ENCODE peak calls at places on chromosomes 3 and 15, in six cellular contexts. G, F, D, A, M and S are unnamed samples.

GRCh38 chr3:178947738-178948137 is 123.9 kb downstream of the ZMAT3 start:
- DNase-seq in G (no peak), F (no peak), D (no peak), A (peak; percentile 28), M (no peak), S (no peak)

GRCh38 chr15:97652700-97653167 is 307.8 kb upstream of the ARRDC4 start:
- DNase-seq in G (no peak), F (no peak), D (no peak), A (no peak), M (no peak), S (no peak)

GRCh38 chr15:85865070-85865684 is 70.5 kb upstream of the KLHL25 start:
- DNase-seq in G (no peak), F (no peak), D (peak; percentile 29), A (peak; percentile 57), M (peak; percentile 50), S (peak; percentile 19)

GRCh38 chr15:37001436-37001835 is 98.9 kb downstream of the MEIS2 start:
- DNase-seq in G (no peak), F (no peak), D (no peak), A (no peak), M (no peak), S (no peak)

GRCh38 chr3:23806322-23807160 is 786 bp downstream of the UBE2E1 start:
- DNase-seq in G (peak; percentile 28), F (peak; percentile 37), D (no peak), A (peak; percentile 31), M (no peak), S (peak; percentile 67)

GRCh38 chr15:88992912-88993376 is 79.8 kb upstream of the MFGE8 start:
- DNase-seq in G (no peak), F (no peak), D (no peak), A (no peak), M (no peak), S (no peak)

GRCh38 chr15:76340198-76340801 is 3.7 kb downstream of the ISL2 start:
- DNase-seq in G (peak; percentile 51), F (no peak), D (no peak), A (peak; percentile 55), M (no peak), S (peak; percentile 65)

GRCh38 chr3:49158792-49159191 is 7.3 kb downstream of the CCDC71 start:
- DNase-seq in G (no peak), F (no peak), D (no peak), A (no peak), M (no peak), S (no peak)

GRCh38 chr15:92049290-92050008 is 195.9 kb downstream of the SLCO3A1 start:
- DNase-seq in G (no peak), F (no peak), D (no peak), A (no peak), M (no peak), S (no peak)

GRCh38 chr3:37107846-37108245 is 66.5 kb downstream of the LRRFIP2 start:
- DNase-seq in G (no peak), F (no peak), D (no peak), A (no peak), M (no peak), S (no peak)

GRCh38 chr3:123361019-123361418 is 87.9 kb downstream of the ADCY5 start:
- DNase-seq in G (no peak), F (no peak), D (no peak), A (no peak), M (no peak), S (no peak)

GRCh38 chr15:41597787-41598186 is 38.8 kb downstream of the TYRO3 start:
- DNase-seq in G (no peak), F (no peak), D (no peak), A (no peak), M (no peak), S (no peak)

GRCh38 chr15:42274693-42274971 is 1.4 kb upstream of the TMEM87A start:
- DNase-seq in G (no peak), F (peak; percentile 27), D (no peak), A (no peak), M (no peak), S (no peak)

GRCh38 chr3:81380234-81380633 is 381.2 kb downstream of the GBE1 start:
- DNase-seq in G (no peak), F (no peak), D (no peak), A (no peak), M (no peak), S (no peak)

GRCh38 chr15:74032606-74033561 is 38.4 kb downstream of the PML start:
- DNase-seq in G (no peak), F (no peak), D (no peak), A (no peak), M (no peak), S (no peak)

GRCh38 chr3:113231391-113231790 is 20.0 kb downstream of the BOC start:
- DNase-seq in G (no peak), F (no peak), D (peak; percentile 69), A (no peak), M (peak; percentile 85), S (no peak)

GRCh38 chr3:193816656-193817311 is 223.8 kb downstream of the OPA1 start:
- DNase-seq in G (no peak), F (peak; percentile 86), D (no peak), A (peak; percentile 87), M (peak; percentile 4), S (no peak)

GRCh38 chr15:48149858-48150257 is 28.2 kb downstream of the MYEF2 start:
- DNase-seq in G (no peak), F (no peak), D (peak; percentile 67), A (peak; percentile 15), M (peak; percentile 56), S (no peak)

GRCh38 chr3:194574639-194575483 is 58.4 kb downstream of the TMEM44 start:
- DNase-seq in G (no peak), F (no peak), D (peak; percentile 91), A (peak; percentile 80), M (peak; percentile 77), S (no peak)

GRCh38 chr3:133246119-133246518 is 153.7 kb upstream of the BFSP2 start:
- DNase-seq in G (no peak), F (no peak), D (no peak), A (no peak), M (no peak), S (no peak)

GRCh38 chr3:12716605-12717121 is 42.4 kb downstream of the TMEM40 start:
- DNase-seq in G (no peak), F (no peak), D (peak; percentile 14), A (peak; percentile 63), M (peak; percentile 63), S (no peak)

GRCh38 chr3:133885241-133885711 is 10.4 kb downstream of the RAB6B start:
- DNase-seq in G (no peak), F (no peak), D (no peak), A (no peak), M (no peak), S (no peak)

GRCh38 chr3:111326144-111326995 is 215.6 kb upstream of the CD96 start:
- DNase-seq in G (no peak), F (no peak), D (no peak), A (peak; percentile 69), M (peak; percentile 97), S (no peak)

GRCh38 chr15:80694624-80695098 is 449 bp upstream of the ABHD17C start:
- DNase-seq in G (peak; percentile 49), F (peak; percentile 44), D (peak; percentile 12), A (no peak), M (peak; percentile 48), S (no peak)

GRCh38 chr15:37014566-37014965 is 85.8 kb downstream of the MEIS2 start:
- DNase-seq in G (no peak), F (no peak), D (no peak), A (no peak), M (no peak), S (no peak)

GRCh38 chr3:75294124-75294523 is 370.0 kb upstream of the FRG2C start:
- DNase-seq in G (no peak), F (peak; percentile 20), D (peak; percentile 43), A (peak; percentile 16), M (peak; percentile 26), S (peak; percentile 46)

GRCh38 chr3:119643528-119643927 is 16.9 kb downstream of the POPDC2 start:
- DNase-seq in G (no peak), F (no peak), D (peak; percentile 76), A (peak; percentile 66), M (peak; percentile 76), S (no peak)

GRCh38 chr3:40317061-40317676 is 7.7 kb downstream of the EIF1B start:
- DNase-seq in G (no peak), F (peak; percentile 53), D (peak; percentile 72), A (peak; percentile 81), M (peak; percentile 65), S (peak; percentile 51)

GRCh38 chr3:40323946-40324345 is 14.4 kb downstream of the EIF1B start:
- DNase-seq in G (no peak), F (no peak), D (no peak), A (no peak), M (no peak), S (no peak)

GRCh38 chr3:40324621-40325020 is 15.1 kb downstream of the EIF1B start:
- DNase-seq in G (no peak), F (no peak), D (no peak), A (no peak), M (no peak), S (no peak)

GRCh38 chr3:40325465-40325864 is 16.0 kb downstream of the EIF1B start:
- DNase-seq in G (no peak), F (no peak), D (no peak), A (no peak), M (no peak), S (no peak)

GRCh38 chr3:40321818-40322217 is 12.3 kb downstream of the EIF1B start:
- DNase-seq in G (no peak), F (no peak), D (no peak), A (no peak), M (no peak), S (no peak)
- TF ChIP-seq CTCF in G (no peak), F (no peak), D (no peak), A (no peak), M (no peak), S (no peak)

GRCh38 chr3:171821061-171821460 is 10.8 kb upstream of the PLD1 start:
- DNase-seq in G (no peak), F (no peak), D (no peak), A (no peak), M (no peak), S (no peak)
- TF ChIP-seq CTCF in G (no peak), F (no peak), D (no peak), A (no peak), M (no peak), S (no peak)

GRCh38 chr3:67901681-67902080 is 247.3 kb upstream of the SUCLG2 start:
- DNase-seq in G (no peak), F (no peak), D (no peak), A (no peak), M (no peak), S (no peak)
- TF ChIP-seq CTCF in G (no peak), F (no peak), D (peak; percentile 34), A (no peak), M (no peak), S (no peak)

DNA sequence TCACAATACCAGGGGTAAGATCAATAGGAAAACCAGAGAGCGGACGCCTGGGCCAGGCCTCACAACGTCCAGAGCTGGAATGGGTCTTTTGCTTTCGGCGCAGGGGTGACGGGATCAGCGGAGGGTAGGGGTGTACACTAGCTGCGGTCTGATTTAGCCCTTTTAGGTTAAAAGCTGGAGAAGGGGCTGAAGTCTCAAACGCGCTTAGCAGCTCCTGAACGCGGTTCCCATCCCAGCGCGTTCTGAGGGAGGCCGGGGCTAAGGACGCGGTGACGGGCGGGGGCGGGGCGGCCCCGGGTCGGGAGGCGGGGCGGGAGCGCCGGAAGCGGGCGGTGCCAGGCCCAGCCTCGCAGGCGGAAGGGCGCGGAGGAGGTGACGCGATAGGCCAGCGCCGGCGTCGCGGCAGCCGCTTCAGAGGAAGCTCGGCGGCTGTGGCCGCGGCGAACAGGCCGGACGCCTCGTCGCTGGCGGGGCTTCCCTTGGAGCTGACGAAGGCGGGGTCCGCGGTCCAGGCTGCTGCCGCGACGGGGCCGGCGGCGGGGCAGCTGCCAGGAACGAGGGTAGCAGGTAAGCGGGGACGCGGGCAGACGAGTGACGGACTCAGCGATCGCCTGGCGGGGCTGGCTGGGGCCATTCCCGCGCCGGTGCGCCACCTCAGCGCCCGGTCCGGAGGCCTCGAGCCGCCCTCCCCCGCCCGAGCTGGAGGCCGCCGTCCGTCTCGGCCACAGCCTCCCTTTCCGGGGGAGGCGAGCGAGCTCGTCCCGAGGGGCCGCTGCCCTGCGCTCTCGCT is at the start of gene SENP5:
- DNase-seq in G (peak; percentile 87), F (peak; percentile 92), D (peak; percentile 83), A (peak; percentile 86), M (peak; percentile 86), S (peak; percentile 97)
- TF ChIP-seq CTCF in G (no peak), F (no peak), D (no peak), A (no peak), M (no peak), S (no peak)